ENCODE peak calls at places on chromosome 22, in four cellular contexts. J is fibroblast of pulmonary artery; S is Peyer's patch; B is CD8-positive, alpha-beta T cell. T is an unnamed sample.

GRCh38 chr22:20442485-20443284 is 5.1 kb upstream of the SCARF2 start:
- DNase-seq in B (no peak), S (no peak), J (no peak), T (no peak)

GRCh38 chr22:44719586-44720368 is 17.8 kb downstream of the PRR5 start:
- DNase-seq in B (no peak), S (no peak), J (no peak), T (no peak)

GRCh38 chr22:31248138-31248745 is 36.1 kb downstream of the LIMK2 start:
- DNase-seq in S (peak; percentile 51), J (peak; percentile 94), B (peak; percentile 67), T (peak; percentile 55)

GRCh38 chr22:38826801-38827200 is 17.0 kb downstream of the NPTXR start:
- DNase-seq in B (no peak), J (no peak), S (no peak), T (no peak)

GRCh38 chr22:28148816-28149465 is 229.9 kb upstream of the PITPNB start:
- DNase-seq in J (no peak), B (no peak), S (no peak), T (no peak)

GRCh38 chr22:47304854-47305253 is 542.4 kb downstream of the TBC1D22A start:
- DNase-seq in B (no peak), J (no peak), S (no peak), T (no peak)

GRCh38 chr22:48545976-48546375 is 1281.7 kb downstream of the BRD1 start:
- DNase-seq in J (no peak), S (no peak), B (no peak), T (no peak)

GRCh38 chr22:47195156-47195675 is 432.8 kb downstream of the TBC1D22A start:
- DNase-seq in B (no peak), S (peak; percentile 8), J (no peak), T (peak; percentile 25)

GRCh38 chr22:29270475-29271271 is 2.6 kb downstream of the EWSR1 start:
- DNase-seq in B (no peak), S (no peak), J (peak; percentile 44), T (no peak)

GRCh38 chr22:42696331-42696967 is 24.2 kb downstream of the A4GALT start:
- DNase-seq in J (no peak), B (no peak), S (no peak), T (no peak)

GRCh38 chr22:38754247-38755154 is 1.3 kb downstream of the SUN2 start:
- DNase-seq in S (peak; percentile 79), J (peak; percentile 66), B (no peak), T (peak; percentile 77)

GRCh38 chr22:44901301-44901700 is 108.5 kb downstream of the PHF21B start:
- DNase-seq in J (peak; percentile 21), B (no peak), S (no peak), T (no peak)

GRCh38 chr22:22070371-22070824 is 87.8 kb upstream of the TOP3B start:
- DNase-seq in B (no peak), J (no peak), S (no peak), T (no peak)

GRCh38 chr22:45617948-45618347 is 53.7 kb upstream of the ATXN10 start:
- DNase-seq in S (no peak), J (no peak), B (no peak), T (no peak)

GRCh38 chr22:39135092-39135896 is 17.2 kb downstream of the CBX7 start:
- DNase-seq in J (peak; percentile 39), B (peak; percentile 52), S (no peak), T (no peak)

GRCh38 chr22:33110562-33111163 is 52.5 kb upstream of the SYN3 start:
- DNase-seq in S (no peak), J (no peak), B (no peak), T (no peak)

GRCh38 chr22:22408731-22409696 is 99.5 kb downstream of the ZNF280B start:
- DNase-seq in B (no peak), J (peak; percentile 28), S (peak; percentile 71), T (no peak)

GRCh38 chr22:38729946-38730345 is 24.2 kb downstream of the GTPBP1 start:
- DNase-seq in J (no peak), B (no peak), S (no peak), T (peak; percentile 27)

GRCh38 chr22:45502215-45503070 is at the start of gene FBLN1:
- DNase-seq in J (no peak), S (no peak), B (no peak), T (no peak)

GRCh38 chr22:39979458-39979857 is 15.3 kb upstream of the FAM83F start:
- DNase-seq in J (no peak), S (no peak), B (no peak), T (no peak)

GRCh38 chr22:36467946-36468345 is 13.5 kb downstream of the TXN2 start:
- DNase-seq in J (peak; percentile 94), B (no peak), S (no peak), T (peak; percentile 60)

GRCh38 chr22:28297504-28297903 is 378.4 kb upstream of the PITPNB start:
- DNase-seq in B (no peak), S (no peak), J (no peak), T (no peak)